ENCODE peak calls at places on chromosomes 11 and 22, in nine cellular contexts. J, Q, K, W, F, E, G, Z and X are unnamed samples.
A peak's percentile ranks its signal among the peaks of the same experiment; 100 is the strongest.

GRCh38 chr11:118883368-118884071 is at the start of gene CXCR5:
- DNase-seq in J (no peak), Q (no peak), K (no peak), W (no peak), F (no peak), E (no peak), G (no peak), Z (no peak), X (no peak)

GRCh38 chr11:706957-707816 is 1.2 kb downstream of the EPS8L2 start:
- DNase-seq in J (no peak), Q (peak; percentile 55), K (peak; percentile 31), W (no peak), F (no peak), E (peak; percentile 94), G (no peak), Z (peak; percentile 79), X (no peak)

GRCh38 chr11:80632691-80633090 is 1191.9 kb upstream of the TENM4 start:
- DNase-seq in J (no peak), Q (no peak), K (no peak), W (no peak), F (no peak), E (no peak), G (no peak), Z (no peak), X (no peak)

GRCh38 chr22:43826142-43827093 is 14.3 kb upstream of the EFCAB6 start:
- DNase-seq in J (peak; percentile 71), Q (peak; percentile 49), K (peak; percentile 62), W (no peak), F (peak; percentile 44), E (no peak), G (no peak), Z (no peak), X (peak; percentile 67)

GRCh38 chr11:75100314-75100713 is 3.6 kb upstream of the OR2AT4 start:
- DNase-seq in J (peak; percentile 77), Q (peak; percentile 60), K (peak; percentile 35), W (peak; percentile 12), F (peak; percentile 41), E (no peak), G (peak; percentile 10), Z (no peak), X (no peak)

GRCh38 chr11:83691387-83692088 is 405.4 kb upstream of the CCDC90B start:
- DNase-seq in J (peak; percentile 42), Q (no peak), K (no peak), W (no peak), F (no peak), E (no peak), G (no peak), Z (no peak), X (peak; percentile 4)

GRCh38 chr22:45844009-45844408 is 133.0 kb downstream of the WNT7B start:
- DNase-seq in J (no peak), Q (no peak), K (no peak), W (no peak), F (no peak), E (no peak), G (no peak), Z (no peak), X (no peak)

GRCh38 chr11:57251491-57252104 is 14.5 kb upstream of the APLNR start:
- DNase-seq in J (peak; percentile 41), Q (peak; percentile 19), K (no peak), W (no peak), F (no peak), E (no peak), G (no peak), Z (no peak), X (no peak)

GRCh38 chr22:25488244-25489020 is 76.0 kb upstream of the GRK3 start:
- DNase-seq in J (peak; percentile 76), Q (peak; percentile 87), K (peak; percentile 70), W (no peak), F (peak; percentile 86), E (peak; percentile 52), G (no peak), Z (peak; percentile 62), X (peak; percentile 75)

GRCh38 chr22:46994265-46994664 is 231.8 kb downstream of the TBC1D22A start:
- DNase-seq in J (no peak), Q (no peak), K (no peak), W (no peak), F (no peak), E (no peak), G (no peak), Z (no peak), X (no peak)

GRCh38 chr11:47768090-47768620 is 1.0 kb upstream of the FNBP4 start:
- DNase-seq in J (peak; percentile 78), Q (peak; percentile 78), K (peak; percentile 6), W (peak; percentile 28), F (peak; percentile 28), E (no peak), G (no peak), Z (peak; percentile 74), X (peak; percentile 26)

GRCh38 chr11:74546752-74547151 is 45.6 kb upstream of the POLD3 start:
- DNase-seq in J (no peak), Q (no peak), K (peak; percentile 98), W (no peak), F (peak; percentile 12), E (peak; percentile 8), G (no peak), Z (peak; percentile 81), X (no peak)

GRCh38 chr11:1864831-1865665 is 12.2 kb downstream of the LSP1 start:
- DNase-seq in J (no peak), Q (no peak), K (no peak), W (no peak), F (no peak), E (no peak), G (no peak), Z (peak; percentile 41), X (no peak)

GRCh38 chr22:40041738-40042137 is 47.0 kb downstream of the FAM83F start:
- DNase-seq in J (no peak), Q (no peak), K (no peak), W (no peak), F (no peak), E (no peak), G (no peak), Z (no peak), X (no peak)

GRCh38 chr22:44057411-44057987 is 33.4 kb downstream of the PARVB start:
- DNase-seq in J (peak; percentile 30), Q (no peak), K (no peak), W (no peak), F (no peak), E (no peak), G (no peak), Z (no peak), X (no peak)

GRCh38 chr11:11895672-11896071 is 53.9 kb downstream of the USP47 start:
- DNase-seq in J (peak; percentile 23), Q (no peak), K (peak; percentile 23), W (no peak), F (no peak), E (no peak), G (no peak), Z (no peak), X (no peak)
- TF ChIP-seq CTCF in J (peak; percentile 22), Q (peak; percentile 28), K (peak; percentile 57), W (no peak), F (no peak), E (no peak), G (peak; percentile 23), Z (no peak), X (peak; percentile 12)

GRCh38 chr11:32435152-32435480 is 223 bp downstream of the WT1 start:
- DNase-seq in J (no peak), Q (no peak), K (peak; percentile 37), W (peak; percentile 58), F (no peak), E (no peak), G (no peak), Z (no peak), X (no peak)
- H3K4me3 ChIP-seq in J (no peak overlapping the region), Q (no peak overlapping the region), K (peak overlapping the region; percentile 86), W (peak overlapping the region; percentile 40), F (peak overlapping the region; percentile 60), E (peak overlapping the region; percentile 68), G (no peak overlapping the region), Z (no peak overlapping the region), X (no peak overlapping the region)

GRCh38 chr11:120546312-120547205 is 35.0 kb downstream of the GRIK4 start:
- DNase-seq in J (peak; percentile 95), Q (peak; percentile 93), K (peak; percentile 97), W (no peak), F (peak; percentile 77), E (no peak), G (peak; percentile 90), Z (no peak), X (peak; percentile 91)

GRCh38 chr11:120548682-120549209 is 37.2 kb downstream of the GRIK4 start:
- DNase-seq in J (no peak), Q (no peak), K (no peak), W (no peak), F (no peak), E (no peak), G (no peak), Z (no peak), X (no peak)

GRCh38 chr11:120547301-120547700 is 35.8 kb downstream of the GRIK4 start:
- DNase-seq in J (peak; percentile 15), Q (no peak), K (no peak), W (no peak), F (no peak), E (no peak), G (no peak), Z (no peak), X (no peak)

GRCh38 chr11:120549346-120549745 is 37.8 kb downstream of the GRIK4 start:
- DNase-seq in J (no peak), Q (no peak), K (no peak), W (no peak), F (no peak), E (no peak), G (no peak), Z (no peak), X (no peak)

GRCh38 chr11:120547871-120548681 is 36.5 kb downstream of the GRIK4 start:
- DNase-seq in J (peak; percentile 94), Q (peak; percentile 98), K (peak; percentile 95), W (no peak), F (peak; percentile 93), E (peak; percentile 91), G (peak; percentile 93), Z (peak; percentile 73), X (peak; percentile 74)
- TF ChIP-seq CTCF in J (peak; percentile 15), Q (no peak), K (peak; percentile 45), W (no peak), F (no peak), E (peak; percentile 3), G (peak; percentile 13), Z (no peak), X (no peak)

GRCh38 chr11:116835042-116835772 is 2.2 kb downstream of the APOA1 start:
- DNase-seq in J (peak; percentile 17), Q (no peak), K (no peak), W (peak; percentile 71), F (no peak), E (no peak), G (no peak), Z (no peak), X (no peak)
- H3K4me3 ChIP-seq in J (peak overlapping the region; percentile 7), Q (peak overlapping the region; percentile 40), K (peak overlapping the region; percentile 63), W (no peak overlapping the region), F (no peak overlapping the region), E (peak overlapping the region; percentile 92), G (peak overlapping the region; percentile 13), Z (no peak overlapping the region), X (peak overlapping the region; percentile 31)

GRCh38 chr11:129785383-129786111 is 30.1 kb upstream of the TMEM45B start:
- DNase-seq in J (peak; percentile 16), Q (peak; percentile 1), K (peak; percentile 86), W (no peak), F (no peak), E (peak; percentile 41), G (no peak), Z (no peak), X (no peak)
- TF ChIP-seq CTCF in J (peak; percentile 25), Q (no peak), K (peak; percentile 90), W (no peak), F (peak; percentile 34), E (peak; percentile 53), G (peak; percentile 30), Z (no peak), X (no peak)